ENCODE peak calls at places on chromosomes 6 and 20, in four cellular contexts. Y, M, Z and B are unnamed samples. For H3K36me3 and H3K27me3, the result is how much of the 10 kb centered on the place peaks cover.

GRCh38 chr20:57897156-57897874 is 187.5 kb upstream of the PMEPA1 start:
- DNase-seq in Y (no peak), M (no peak), Z (no peak), B (no peak)

GRCh38 chr6:127022297-127022696 is 96.2 kb upstream of the RSPO3 start:
- DNase-seq in Y (no peak), M (no peak), Z (no peak), B (no peak)

GRCh38 chr6:138428943-138429616 is 25.1 kb downstream of the HEBP2 start:
- DNase-seq in M (no peak), Z (no peak), Y (peak), B (no peak)

GRCh38 chr20:50590348-50590664 is 80.1 kb downstream of the PTPN1 start:
- DNase-seq in Z (no peak), Y (no peak), M (no peak), B (no peak)

GRCh38 chr20:30811896-30812671 is 445.4 kb upstream of the DEFB115 start:
- DNase-seq in Z (peak), M (no peak), Y (no peak), B (peak)

GRCh38 chr6:119985952-119986736 is 636.6 kb upstream of the MAN1A1 start:
- DNase-seq in M (no peak), Z (no peak), Y (no peak), B (no peak)

GRCh38 chr20:31721408-31722332 is 998 bp downstream of the BCL2L1 start:
- DNase-seq in M (peak), Z (peak), Y (no peak), B (no peak)

GRCh38 chr6:28807682-28808280 is 116.0 kb downstream of the TRIM27 start:
- DNase-seq in Y (no peak), Z (no peak), M (no peak), B (peak)

GRCh38 chr6:109507490-109508072 is 24.6 kb upstream of the ZBTB24 start:
- DNase-seq in Y (no peak), Z (no peak), M (no peak), B (no peak)

GRCh38 chr20:23536601-23537000 is 31.7 kb downstream of the CST9L start:
- DNase-seq in M (no peak), Z (no peak), Y (no peak), B (no peak)

GRCh38 chr20:45917790-45918141 is 5.8 kb upstream of the PLTP start:
- DNase-seq in M (no peak), Y (no peak), Z (no peak), B (peak)
- H3K27ac ChIP-seq in M (no peak), Y (no peak), Z (peak), B (no peak)

GRCh38 chr6:111714403-111715270 is 109.0 kb upstream of the TRAF3IP2 start:
- DNase-seq in M (no peak), Z (no peak), Y (no peak), B (no peak)
- H3K36me3 ChIP-seq in M (under half), Z (half or more), Y (under half), B (under half)

GRCh38 chr6:46909371-46909770 is 12.4 kb downstream of the ADGRF5 start:
- DNase-seq in Y (no peak), M (no peak), Z (no peak), B (no peak)
- H3K27me3 ChIP-seq in Y (under half), M (under half), Z (under half), B (under half)

DNA sequence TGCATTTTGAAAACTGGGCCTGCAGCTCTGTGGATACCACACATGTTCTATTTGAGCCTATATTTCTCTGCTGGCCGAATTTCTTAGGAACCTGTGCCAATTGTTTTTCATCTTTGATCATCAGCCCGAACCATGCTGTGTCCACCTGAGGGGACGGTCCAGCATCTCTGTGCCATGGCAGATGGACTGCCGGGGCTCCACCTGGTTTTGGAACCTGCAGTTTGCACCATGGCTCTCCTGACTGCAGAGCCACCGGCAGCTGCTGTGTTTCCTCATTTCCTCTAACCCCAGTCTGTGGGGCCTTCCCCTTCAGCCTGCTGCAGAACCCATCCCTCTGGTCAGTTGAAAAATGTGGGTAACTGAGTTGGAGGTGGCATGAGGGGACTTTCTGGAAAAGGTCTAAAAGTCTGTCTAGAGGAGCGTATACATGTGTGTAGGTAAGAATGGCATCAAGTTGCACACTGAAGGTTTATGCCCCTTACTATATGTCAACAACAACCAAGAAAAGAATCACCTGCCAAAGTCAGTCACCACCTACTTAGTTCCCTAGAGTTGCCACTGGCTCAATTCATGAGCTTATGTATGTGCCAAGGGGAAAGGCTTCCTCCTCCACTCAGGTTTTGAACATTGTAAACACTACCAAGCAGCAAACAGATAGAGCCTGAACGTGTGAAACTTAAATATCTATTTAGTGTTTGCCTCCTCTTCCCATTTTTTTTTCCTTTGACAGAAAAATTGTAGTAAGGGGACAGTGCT is 548.2 kb downstream of the PRKN start:
- DNase-seq in M (no peak), Y (no peak), Z (no peak), B (no peak)
- H3K27ac ChIP-seq in M (no peak), Y (no peak), Z (peak), B (no peak)

GRCh38 chr6:160043784-160044183 is 74.9 kb downstream of the IGF2R start:
- DNase-seq in M (no peak), Y (no peak), Z (no peak), B (no peak)
- H3K36me3 ChIP-seq in M (half or more), Y (half or more), Z (half or more), B (half or more)

DNA sequence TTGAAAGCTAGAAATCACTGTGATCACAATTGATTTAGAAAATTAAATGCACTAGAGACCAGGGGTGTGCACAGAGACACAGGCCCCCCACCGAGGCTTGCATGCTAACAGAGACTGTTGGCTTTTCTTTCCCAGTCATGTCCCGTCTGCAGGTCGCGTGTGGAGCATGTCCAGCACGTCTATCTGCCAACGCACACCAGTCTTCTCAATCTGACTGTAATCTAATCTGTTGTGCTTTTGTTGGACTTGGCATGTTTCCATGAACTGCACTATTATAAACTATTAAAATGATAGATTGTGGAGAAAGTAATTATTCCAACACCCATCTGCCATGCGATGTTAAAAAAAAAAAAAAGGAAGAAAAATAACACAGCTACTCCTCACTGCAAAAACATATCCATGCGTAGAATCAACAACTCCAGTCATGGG is 17.7 kb downstream of the MYLIP start:
- DNase-seq in M (no peak), Z (no peak), Y (no peak), B (no peak)
- H3K27me3 ChIP-seq in M (under half), Z (under half), Y (under half), B (under half)

GRCh38 chr6:168105813-168106660 is 27.0 kb upstream of the FRMD1 start:
- DNase-seq in Z (no peak), M (peak), Y (no peak), B (no peak)
- H3K27ac ChIP-seq in Z (no peak), M (no peak), Y (no peak), B (no peak)

GRCh38 chr6:15504040-15504491 is 158.8 kb downstream of the DTNBP1 start:
- DNase-seq in M (no peak), Y (no peak), Z (peak), B (no peak)

GRCh38 chr6:15503346-15503680 is 159.5 kb downstream of the DTNBP1 start:
- DNase-seq in Y (no peak), M (no peak), Z (no peak), B (no peak)

GRCh38 chr6:15506066-15506465 is 156.8 kb downstream of the DTNBP1 start:
- DNase-seq in Z (no peak), Y (no peak), M (no peak), B (no peak)

GRCh38 chr6:15505463-15505918 is 157.3 kb downstream of the DTNBP1 start:
- DNase-seq in M (no peak), Y (no peak), Z (no peak), B (no peak)

DNA sequence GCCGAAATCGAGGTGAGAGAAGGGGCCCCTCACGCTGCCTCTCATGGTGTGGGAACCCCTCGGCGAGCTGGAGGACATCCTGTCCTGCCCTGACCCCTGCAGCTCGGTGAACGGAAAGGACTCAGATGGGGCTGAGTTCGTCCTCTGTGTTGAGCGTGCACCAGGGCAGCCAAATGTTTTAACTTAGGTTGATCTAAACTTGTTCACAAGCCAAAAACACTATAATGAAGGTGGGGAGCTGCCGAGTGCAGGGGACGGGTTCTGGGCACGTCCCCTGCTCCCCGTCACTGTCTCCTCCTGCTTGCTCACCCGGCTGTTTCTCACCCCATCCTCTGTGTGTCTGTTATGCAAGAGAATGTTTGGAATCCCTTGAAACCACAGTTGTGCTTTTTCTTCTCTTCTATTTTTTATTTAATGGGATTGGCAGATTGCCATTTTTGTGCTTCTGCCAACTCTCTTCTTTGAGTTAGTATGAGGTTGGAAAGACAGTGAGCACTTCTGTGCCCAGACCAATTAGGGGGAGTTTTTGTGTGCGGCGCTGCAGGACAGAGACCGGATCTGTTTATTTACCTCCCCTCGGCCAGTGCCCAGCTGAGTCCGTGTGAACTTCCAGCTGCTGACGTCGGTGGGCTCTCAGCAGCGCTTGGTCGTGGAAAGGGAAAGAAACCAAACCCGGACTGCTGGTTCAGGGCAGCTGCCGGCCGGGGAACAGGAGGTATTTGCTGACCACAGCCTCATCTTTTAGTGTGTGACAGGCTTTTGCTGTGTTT is 158.1 kb downstream of the DTNBP1 start:
- DNase-seq in Z (peak), Y (no peak), M (no peak), B (no peak)
- H3K36me3 ChIP-seq in Z (under half), Y (half or more), M (under half), B (half or more)

DNA sequence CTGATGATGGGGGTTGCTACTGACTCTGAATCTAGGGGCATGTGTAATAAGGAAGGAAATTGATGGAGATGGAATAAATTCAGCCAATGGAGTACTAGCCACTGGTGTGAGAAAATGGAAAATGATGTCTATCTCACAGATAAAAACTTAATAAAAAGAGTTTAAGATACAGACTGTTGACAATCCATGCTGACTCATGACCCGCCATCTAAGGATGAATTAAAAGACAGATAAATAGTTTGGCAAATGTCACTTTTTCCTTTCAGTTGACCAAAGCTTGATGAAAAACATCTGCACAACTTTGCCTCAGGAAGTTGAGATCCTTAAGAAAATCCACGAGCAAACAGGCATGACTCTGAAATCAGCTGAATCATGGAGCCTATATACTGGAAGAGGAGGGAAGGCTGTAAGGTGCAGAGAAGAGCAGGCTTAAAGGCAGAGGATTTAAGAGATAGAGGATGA is 82.6 kb upstream of the BMP5 start:
- DNase-seq in Y (no peak), Z (no peak), M (no peak), B (no peak)
- H3K27me3 ChIP-seq in Y (under half), Z (under half), M (under half), B (under half)